ENCODE peak calls at places on chromosomes 11 and 22, in four cellular contexts. Q is OCI-LY7; V is SK-N-MC; J is CD4-positive, CD25-positive, alpha-beta regulatory T cell. C is an unnamed sample.

GRCh38 chr11:68692115-68692514 is 7.8 kb downstream of the GAL start:
- DNase-seq in Q (peak; percentile 4), V (no peak), J (no peak), C (no peak)

GRCh38 chr11:14519692-14520085 is 497 bp downstream of the PSMA1 start:
- DNase-seq in Q (peak; percentile 16), V (no peak), J (no peak), C (no peak)

GRCh38 chr22:20298803-20299735 is 20.8 kb downstream of the DGCR6L start:
- DNase-seq in Q (peak; percentile 78), V (peak; percentile 51), J (peak; percentile 84), C (peak; percentile 91)

GRCh38 chr11:61007383-61007970 is 36.0 kb downstream of the CD6 start:
- DNase-seq in Q (no peak), V (no peak), J (no peak), C (no peak)

GRCh38 chr11:115806056-115806455 is 301.8 kb upstream of the CADM1 start:
- DNase-seq in Q (no peak), V (no peak), J (no peak), C (no peak)

GRCh38 chr11:111445586-111445985 is 66.5 kb upstream of the POU2AF1 start:
- DNase-seq in Q (no peak), V (no peak), J (no peak), C (no peak)

GRCh38 chr11:17129003-17129402 is 51.5 kb upstream of the RPS13 start:
- DNase-seq in Q (no peak), V (no peak), J (no peak), C (no peak)

GRCh38 chr11:134684576-134684975 is 272.5 kb upstream of the B3GAT1 start:
- DNase-seq in Q (no peak), V (no peak), J (no peak), C (no peak)

GRCh38 chr11:117620659-117621058 is 176.4 kb downstream of the DSCAML1 start:
- DNase-seq in Q (no peak), V (no peak), J (no peak), C (no peak)

GRCh38 chr11:35618497-35619029 is 303 bp downstream of the FJX1 start:
- DNase-seq in Q (no peak), V (no peak), J (no peak), C (no peak)

GRCh38 chr11:130671801-130672700 is 223.6 kb downstream of the ADAMTS15 start:
- DNase-seq in Q (no peak), V (no peak), J (no peak), C (no peak)

GRCh38 chr22:29782061-29782845 is 15.1 kb downstream of the UQCR10 start:
- DNase-seq in Q (no peak), V (no peak), J (no peak), C (no peak)

GRCh38 chr11:6249822-6250555 is 9.6 kb upstream of the CCKBR start:
- DNase-seq in Q (no peak), V (no peak), J (no peak), C (no peak)

GRCh38 chr11:10117709-10118341 is 176.2 kb downstream of the SBF2 start:
- DNase-seq in Q (no peak), V (no peak), J (no peak), C (no peak)

GRCh38 chr11:95076416-95076815 is 9.7 kb downstream of the SRSF8 start:
- DNase-seq in Q (no peak), V (no peak), J (no peak), C (no peak)

GRCh38 chr11:43870981-43871550 is 9.6 kb upstream of the ALKBH3 start:
- DNase-seq in Q (no peak), V (no peak), J (no peak), C (no peak)

GRCh38 chr11:37718431-37718999 is 1120.5 kb upstream of the RAG2 start:
- DNase-seq in Q (no peak), V (no peak), J (no peak), C (no peak)

GRCh38 chr11:100578966-100579365 is 108.1 kb upstream of the ARHGAP42 start:
- DNase-seq in Q (no peak), V (no peak), J (no peak), C (no peak)

GRCh38 chr11:125245299-125245698 is 80.7 kb downstream of the PKNOX2 start:
- DNase-seq in Q (no peak), V (no peak), J (no peak), C (no peak)

GRCh38 chr11:76752321-76753175 is 30.6 kb upstream of the TSKU start:
- DNase-seq in Q (no peak), V (no peak), J (no peak), C (no peak)

GRCh38 chr22:25327018-25327755 is 107.7 kb downstream of the CRYBB2 start:
- DNase-seq in Q (no peak), V (no peak), J (no peak), C (no peak)

GRCh38 chr11:17531818-17532131 is 12.4 kb downstream of the USH1C start:
- DNase-seq in Q (no peak), V (no peak), J (no peak), C (no peak)

GRCh38 chr11:103994111-103994510 is 42.3 kb upstream of the DDI1 start:
- DNase-seq in Q (no peak), V (peak; percentile 55), J (no peak), C (no peak)

GRCh38 chr11:132312161-132312560 is 941.7 kb downstream of the NTM start:
- DNase-seq in Q (no peak), V (no peak), J (no peak), C (no peak)

GRCh38 chr11:34620820-34621792 is at the start of gene EHF:
- DNase-seq in Q (no peak), V (no peak), J (no peak), C (no peak)

GRCh38 chr22:19407649-19408606 is 23.6 kb downstream of the HIRA start:
- DNase-seq in Q (no peak), V (no peak), J (no peak), C (no peak)

GRCh38 chr11:20110908-20111669 is 49.2 kb downstream of the DBX1 start:
- DNase-seq in Q (peak; percentile 65), V (no peak), J (peak; percentile 14), C (no peak)

GRCh38 chr11:91366816-91367215 is 857.8 kb upstream of the FAT3 start:
- DNase-seq in Q (no peak), V (no peak), J (no peak), C (no peak)

GRCh38 chr11:130209944-130210854 is 50.6 kb downstream of the ST14 start:
- DNase-seq in Q (no peak), V (no peak), J (no peak), C (no peak)

GRCh38 chr11:17767301-17767885 is 32.8 kb downstream of the KCNC1 start:
- DNase-seq in Q (peak; percentile 24), V (no peak), J (no peak), C (no peak)

GRCh38 chr22:37519268-37520195 is at the start of gene CARD10:
- DNase-seq in Q (no peak), V (no peak), J (no peak), C (peak; percentile 15)

GRCh38 chr11:120577624-120578363 is 66.2 kb downstream of the GRIK4 start:
- DNase-seq in Q (no peak), V (no peak), J (no peak), C (no peak)

GRCh38 chr11:36455658-36456111 is 54.4 kb downstream of the TRAF6 start:
- DNase-seq in Q (no peak), V (no peak), J (no peak), C (no peak)

GRCh38 chr11:111422494-111423249 is 43.6 kb upstream of the POU2AF1 start:
- DNase-seq in Q (peak; percentile 92), V (no peak), J (peak; percentile 13), C (no peak)

DNA sequence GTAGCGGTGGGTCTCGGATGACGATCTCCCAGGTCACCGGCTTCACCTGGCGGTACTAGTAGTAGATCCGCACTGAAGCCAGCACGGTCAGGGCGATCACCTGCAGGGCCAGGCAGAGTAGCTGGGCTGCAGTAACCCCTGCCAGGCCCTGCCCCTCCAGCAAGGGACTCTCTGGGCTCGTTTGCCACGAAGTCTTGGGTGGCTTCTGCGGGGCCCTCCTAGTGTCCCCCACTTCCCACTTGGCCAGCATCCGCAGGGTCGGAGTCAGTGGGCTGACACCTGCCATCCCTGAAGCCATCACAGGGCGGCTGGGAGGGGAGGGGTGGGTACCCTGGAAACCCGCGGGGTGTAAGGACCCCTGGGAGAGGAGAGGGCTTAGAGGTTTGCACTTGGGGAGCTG is 214.0 kb downstream of the OR4C45 start:
- DNase-seq in Q (no peak), V (no peak), J (no peak), C (no peak)
- H3K9me3 ChIP-seq in Q (no peaks in the 10 kb centered on the region), V (no peaks in the 10 kb centered on the region), J (peaks cover 15% of the 10 kb centered on the region), C (no peaks in the 10 kb centered on the region)

GRCh38 chr11:1937616-1938342 is 9.4 kb upstream of the MRPL23 start:
- DNase-seq in Q (no peak), V (no peak), J (peak; percentile 0), C (no peak)
- H3K9me3 ChIP-seq in Q (no peaks in the 10 kb centered on the region), V (no peaks in the 10 kb centered on the region), J (no peaks in the 10 kb centered on the region), C (no peaks in the 10 kb centered on the region)

GRCh38 chr22:48394787-48395620 is 1432.7 kb downstream of the BRD1 start:
- DNase-seq in Q (no peak), V (no peak), J (no peak), C (no peak)

GRCh38 chr22:48397531-48398180 is 1430.0 kb downstream of the BRD1 start:
- DNase-seq in Q (no peak), V (no peak), J (no peak), C (no peak)

GRCh38 chr22:48396785-48397530 is 1430.7 kb downstream of the BRD1 start:
- DNase-seq in Q (no peak), V (no peak), J (no peak), C (no peak)

GRCh38 chr22:48398181-48398905 is 1429.3 kb downstream of the BRD1 start:
- DNase-seq in Q (no peak), V (no peak), J (no peak), C (no peak)

GRCh38 chr22:48396091-48396784 is 1431.4 kb downstream of the BRD1 start:
- DNase-seq in Q (no peak), V (no peak), J (no peak), C (no peak)
- H3K9me3 ChIP-seq in Q (no peaks in the 10 kb centered on the region), V (no peaks in the 10 kb centered on the region), J (no peaks in the 10 kb centered on the region), C (no peaks in the 10 kb centered on the region)

GRCh38 chr22:47370448-47371262 is 608.2 kb downstream of the TBC1D22A start:
- DNase-seq in Q (no peak), V (no peak), J (no peak), C (no peak)

GRCh38 chr22:47373648-47374272 is 611.3 kb downstream of the TBC1D22A start:
- DNase-seq in Q (no peak), V (no peak), J (no peak), C (no peak)

GRCh38 chr22:47371263-47372090 is 609.0 kb downstream of the TBC1D22A start:
- DNase-seq in Q (no peak), V (no peak), J (no peak), C (no peak)

GRCh38 chr22:47372596-47373385 is 610.3 kb downstream of the TBC1D22A start:
- DNase-seq in Q (no peak), V (no peak), J (no peak), C (no peak)

GRCh38 chr22:47372111-47372581 is 609.7 kb downstream of the TBC1D22A start:
- DNase-seq in Q (no peak), V (no peak), J (no peak), C (no peak)
- H3K9me3 ChIP-seq in Q (no peaks in the 10 kb centered on the region), V (no peaks in the 10 kb centered on the region), J (no peaks in the 10 kb centered on the region), C (no peaks in the 10 kb centered on the region)

DNA sequence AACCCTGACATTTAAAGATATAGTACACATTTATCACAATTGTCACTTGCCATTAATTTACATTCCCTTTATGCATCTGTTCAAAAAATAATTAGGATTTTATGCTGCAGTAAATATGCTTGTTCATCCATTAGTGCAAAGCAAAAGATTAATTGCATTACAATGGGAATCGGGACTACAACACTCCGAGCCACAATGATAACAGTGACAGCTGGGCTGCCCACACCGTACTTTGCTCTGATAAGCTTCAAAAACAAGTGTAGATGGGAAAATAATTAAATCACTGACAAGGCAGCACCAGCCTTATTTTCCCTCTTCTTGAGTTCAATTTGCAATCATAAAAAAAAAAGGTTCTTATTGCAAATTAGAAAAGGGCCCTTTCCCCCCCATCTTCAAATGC is 206.2 kb upstream of the LRRC4C start:
- DNase-seq in Q (no peak), V (no peak), J (no peak), C (no peak)
- H3K9me3 ChIP-seq in Q (no peaks in the 10 kb centered on the region), V (no peaks in the 10 kb centered on the region), J (peaks cover 5% of the 10 kb centered on the region), C (no peaks in the 10 kb centered on the region)